ENCODE peak calls at places on chromosomes 5 and 9, in seven cellular contexts. B, Q, W, Z, E, U and R are unnamed samples.

GRCh38 chr5:171954721-171955120 is 51.7 kb downstream of the FBXW11 start:
- DNase-seq in B (peak; percentile 73), Q (peak; percentile 36), W (no peak), Z (peak; percentile 86), E (no peak), U (no peak), R (no peak)

GRCh38 chr5:142215915-142216681 is 107.5 kb downstream of the NDFIP1 start:
- DNase-seq in B (peak; percentile 98), Q (peak; percentile 92), W (no peak), Z (peak; percentile 99), E (peak; percentile 66), U (peak; percentile 87), R (no peak)

GRCh38 chr5:173972844-173973613 is 15.9 kb upstream of the C5orf47 start:
- DNase-seq in B (peak; percentile 83), Q (peak; percentile 94), W (peak; percentile 77), Z (peak; percentile 68), E (peak; percentile 64), U (peak; percentile 72), R (peak; percentile 74)

GRCh38 chr9:124869986-124870560 is 8.1 kb downstream of the ARPC5L start:
- DNase-seq in B (peak; percentile 37), Q (peak; percentile 47), W (no peak), Z (peak; percentile 35), E (no peak), U (peak; percentile 67), R (peak; percentile 76)

GRCh38 chr5:156147251-156147947 is 179.6 kb upstream of the SGCD start:
- DNase-seq in B (peak; percentile 87), Q (peak; percentile 80), W (no peak), Z (peak; percentile 77), E (no peak), U (no peak), R (no peak)

GRCh38 chr5:57770029-57770428 is 287.4 kb upstream of the ACTBL2 start:
- DNase-seq in B (no peak), Q (no peak), W (no peak), Z (no peak), E (no peak), U (no peak), R (no peak)

GRCh38 chr9:84235516-84235915 is 105.0 kb downstream of the SLC28A3 start:
- DNase-seq in B (no peak), Q (no peak), W (no peak), Z (no peak), E (no peak), U (no peak), R (no peak)

GRCh38 chr5:132259061-132259851 is 1.8 kb downstream of the PDLIM4 start:
- DNase-seq in B (peak; percentile 95), Q (peak; percentile 96), W (peak; percentile 51), Z (peak; percentile 94), E (no peak), U (no peak), R (no peak)

GRCh38 chr5:157487358-157487757 is 27.3 kb downstream of the NIPAL4 start:
- DNase-seq in B (no peak), Q (no peak), W (no peak), Z (no peak), E (no peak), U (no peak), R (no peak)

GRCh38 chr5:109410389-109411174 is 808 bp upstream of the PJA2 start:
- DNase-seq in B (peak; percentile 75), Q (peak; percentile 85), W (peak; percentile 86), Z (peak; percentile 71), E (peak; percentile 43), U (peak; percentile 56), R (no peak)

GRCh38 chr5:139600336-139600949 is 39.3 kb downstream of the UBE2D2 start:
- DNase-seq in B (peak; percentile 86), Q (peak; percentile 82), W (no peak), Z (peak; percentile 75), E (no peak), U (no peak), R (no peak)

GRCh38 chr9:19894975-19895374 is 106.1 kb upstream of the SLC24A2 start:
- DNase-seq in B (peak; percentile 43), Q (peak; percentile 55), W (no peak), Z (peak; percentile 20), E (no peak), U (no peak), R (no peak)

GRCh38 chr5:87268126-87268969 is 665 bp downstream of the RASA1 start:
- DNase-seq in B (peak; percentile 60), Q (peak; percentile 71), W (peak; percentile 82), Z (peak; percentile 71), E (peak; percentile 56), U (peak; percentile 71), R (peak; percentile 78)

GRCh38 chr5:16411741-16412455 is 53.7 kb downstream of the ZNF622 start:
- DNase-seq in B (peak; percentile 46), Q (no peak), W (no peak), Z (peak; percentile 63), E (no peak), U (no peak), R (no peak)
- H3K4me3 ChIP-seq in B (no peak overlapping the region), Q (no peak overlapping the region), W (no peak overlapping the region), Z (no peak overlapping the region), E (no peak overlapping the region), U (no peak overlapping the region), R (no peak overlapping the region)

GRCh38 chr5:73370620-73371583 is 77.7 kb downstream of the FOXD1 start:
- DNase-seq in B (peak; percentile 98), Q (peak; percentile 72), W (no peak), Z (peak; percentile 97), E (peak; percentile 94), U (peak; percentile 73), R (no peak)

GRCh38 chr5:73375949-73376348 is 72.6 kb downstream of the FOXD1 start:
- DNase-seq in B (no peak), Q (no peak), W (no peak), Z (no peak), E (no peak), U (no peak), R (no peak)

GRCh38 chr5:73376618-73377170 is 71.9 kb downstream of the FOXD1 start:
- DNase-seq in B (peak; percentile 83), Q (peak; percentile 34), W (no peak), Z (peak; percentile 87), E (no peak), U (no peak), R (no peak)

GRCh38 chr5:73374520-73375235 is 73.9 kb downstream of the FOXD1 start:
- DNase-seq in B (peak; percentile 88), Q (peak; percentile 61), W (no peak), Z (peak; percentile 92), E (no peak), U (no peak), R (no peak)

DNA sequence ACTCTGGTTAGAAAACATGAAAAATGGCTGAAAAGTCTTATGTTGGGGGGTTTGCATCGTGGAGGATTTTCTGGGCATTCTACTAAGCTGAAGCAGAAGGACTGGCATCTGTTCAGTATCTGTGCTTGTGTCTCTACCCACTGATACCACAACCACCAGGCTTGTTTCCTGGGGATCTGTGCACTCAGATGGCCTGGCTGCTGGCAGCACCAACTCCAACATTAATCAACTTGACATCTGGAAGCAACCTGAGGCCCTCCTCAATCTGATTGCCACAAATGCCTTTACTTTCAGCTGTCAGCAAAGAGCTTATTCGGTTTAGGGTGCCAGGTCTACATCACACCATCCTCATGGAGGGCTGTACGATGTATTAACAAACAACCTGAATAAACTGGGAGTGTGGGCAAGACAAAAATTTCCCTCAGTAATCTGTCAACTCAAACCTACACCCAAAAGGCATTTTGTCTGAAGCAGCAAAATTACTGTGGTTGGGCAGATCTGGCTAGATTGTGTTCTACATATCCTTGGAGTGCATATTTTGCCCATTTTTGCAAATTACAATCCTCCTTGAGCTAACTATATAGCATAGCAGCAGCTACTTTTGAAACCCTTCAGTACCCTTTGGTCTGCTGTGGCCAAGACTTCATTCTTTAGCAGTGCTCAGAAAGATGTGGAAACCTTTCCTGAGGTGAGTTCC is 74.6 kb downstream of the FOXD1 start:
- DNase-seq in B (no peak), Q (peak; percentile 40), W (no peak), Z (peak; percentile 87), E (no peak), U (no peak), R (no peak)
- H3K27me3 ChIP-seq in B (no peaks in the 10 kb centered on the region), Q (peaks cover 3% of the 10 kb centered on the region), W (no peaks in the 10 kb centered on the region), Z (no peaks in the 10 kb centered on the region), E (no peaks in the 10 kb centered on the region), U (no peaks in the 10 kb centered on the region), R (peaks cover 35% of the 10 kb centered on the region)

GRCh38 chr5:14185336-14186131 is 42.4 kb downstream of the TRIO start:
- DNase-seq in B (peak; percentile 77), Q (peak; percentile 69), W (no peak), Z (peak; percentile 90), E (no peak), U (no peak), R (no peak)

GRCh38 chr5:14184082-14184481 is 40.9 kb downstream of the TRIO start:
- DNase-seq in B (no peak), Q (no peak), W (no peak), Z (no peak), E (no peak), U (no peak), R (no peak)

GRCh38 chr5:14186132-14186830 is 43.1 kb downstream of the TRIO start:
- DNase-seq in B (peak; percentile 85), Q (peak; percentile 45), W (no peak), Z (peak; percentile 89), E (no peak), U (no peak), R (no peak)

GRCh38 chr5:14183187-14183939 is 40.2 kb downstream of the TRIO start:
- DNase-seq in B (no peak), Q (peak; percentile 53), W (no peak), Z (peak; percentile 49), E (no peak), U (no peak), R (no peak)

GRCh38 chr5:14184725-14185124 is 41.6 kb downstream of the TRIO start:
- DNase-seq in B (peak; percentile 77), Q (peak; percentile 55), W (no peak), Z (peak; percentile 90), E (no peak), U (no peak), R (no peak)
- H3K4me1 ChIP-seq in B (peaks cover 46% of the 10 kb centered on the region), Q (peaks cover 78% of the 10 kb centered on the region), W (no peaks in the 10 kb centered on the region), Z (peaks cover 59% of the 10 kb centered on the region), E (peaks cover 88% of the 10 kb centered on the region), U (peaks cover 54% of the 10 kb centered on the region), R (no peaks in the 10 kb centered on the region)

GRCh38 chr5:42404366-42404765 is 18.9 kb upstream of the GHR start:
- DNase-seq in B (no peak), Q (no peak), W (no peak), Z (no peak), E (no peak), U (no peak), R (no peak)

GRCh38 chr5:42403236-42403635 is 20.0 kb upstream of the GHR start:
- DNase-seq in B (no peak), Q (no peak), W (no peak), Z (no peak), E (no peak), U (no peak), R (no peak)

GRCh38 chr5:42397267-42397666 is 26.0 kb upstream of the GHR start:
- DNase-seq in B (no peak), Q (no peak), W (no peak), Z (no peak), E (no peak), U (no peak), R (no peak)

GRCh38 chr5:42399702-42400101 is 23.5 kb upstream of the GHR start:
- DNase-seq in B (no peak), Q (no peak), W (no peak), Z (no peak), E (no peak), U (no peak), R (no peak)

DNA sequence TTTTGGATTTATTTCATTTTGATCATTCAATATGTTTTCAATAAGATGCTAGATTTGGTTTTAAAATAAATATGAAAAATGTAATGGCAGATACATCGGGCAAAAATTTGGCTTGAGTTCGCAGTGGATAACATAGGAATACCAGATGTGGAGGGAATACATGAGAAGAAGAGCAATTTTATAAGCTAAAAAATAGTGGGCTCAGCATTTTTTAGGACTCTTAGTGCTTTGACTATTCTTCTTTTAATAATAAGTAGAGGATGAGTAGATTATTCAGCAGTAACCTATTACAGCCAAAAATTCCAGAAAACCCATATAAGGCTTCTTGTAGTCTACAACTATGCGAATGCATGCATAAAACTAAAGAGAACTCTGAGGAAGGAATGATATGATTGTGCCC is 22.8 kb upstream of the GHR start:
- DNase-seq in B (no peak), Q (no peak), W (no peak), Z (no peak), E (no peak), U (no peak), R (no peak)
- H3K4me3 ChIP-seq in B (no peak overlapping the region), Q (no peak overlapping the region), W (no peak overlapping the region), Z (no peak overlapping the region), E (no peak overlapping the region), U (no peak overlapping the region), R (no peak overlapping the region)